ENCODE peak calls at places on chromosomes 12 and 14, in six cellular contexts. S, N, P, Z, K and W are unnamed samples.
A peak's percentile ranks its signal among the peaks of the same experiment; 100 is the strongest.

GRCh38 chr14:72439707-72440106 is 454.2 kb downstream of the DPF3 start:
- DNase-seq in S (no peak), N (no peak), P (no peak), Z (no peak), K (no peak), W (no peak)

GRCh38 chr14:42930058-42930457 is 1323.4 kb downstream of the LRFN5 start:
- DNase-seq in S (no peak), N (peak; percentile 13), P (no peak), Z (no peak), K (no peak), W (peak; percentile 5)

GRCh38 chr12:105378821-105379400 is 48.4 kb downstream of the C12orf75 start:
- DNase-seq in S (no peak), N (no peak), P (no peak), Z (peak; percentile 27), K (no peak), W (no peak)

GRCh38 chr14:36268957-36269734 is 51.3 kb downstream of the MBIP start:
- DNase-seq in S (no peak), N (no peak), P (no peak), Z (no peak), K (no peak), W (no peak)

GRCh38 chr12:26196424-26196722 is 1.0 kb downstream of the SSPN start:
- DNase-seq in S (no peak), N (no peak), P (no peak), Z (peak; percentile 50), K (no peak), W (no peak)

GRCh38 chr14:95679995-95680735 is 6.1 kb upstream of the TCL1B start:
- DNase-seq in S (no peak), N (no peak), P (no peak), Z (peak; percentile 34), K (no peak), W (no peak)

GRCh38 chr14:71321556-71322315 is 414.5 kb downstream of the PCNX1 start:
- DNase-seq in S (no peak), N (no peak), P (no peak), Z (peak; percentile 93), K (peak; percentile 66), W (no peak)

GRCh38 chr12:110224379-110225304 is 56.4 kb upstream of the ATP2A2 start:
- DNase-seq in S (no peak), N (no peak), P (no peak), Z (no peak), K (peak; percentile 11), W (peak; percentile 75)

GRCh38 chr12:122830517-122831214 is 4.6 kb upstream of the HIP1R start:
- DNase-seq in S (no peak), N (no peak), P (no peak), Z (peak; percentile 80), K (no peak), W (peak; percentile 90)

GRCh38 chr14:101004954-101005353 is 101.4 kb upstream of the RTL1 start:
- DNase-seq in S (no peak), N (no peak), P (no peak), Z (no peak), K (no peak), W (peak; percentile 82)